ENCODE peak calls at places on chromosome 19, in eight cellular contexts. E is esophagus squamous epithelium, V is IMR-90, M is tibial nerve, Z is transverse colon, O is upper lobe of left lung, P is vagina, N is stomach. F is an unnamed sample.

GRCh38 chr19:51127032-51127431 is 2.3 kb downstream of the SIGLEC9 start:
- DNase-seq in Z (no peak), E (no peak), N (no peak), O (no peak), M (no peak), V (no peak), P (no peak), F (no peak)

GRCh38 chr19:51547397-51548212 is 16.1 kb upstream of the SIGLEC6 start:
- DNase-seq in O (no peak), P (no peak), N (no peak), M (no peak), Z (no peak), E (no peak), V (no peak), F (no peak)

GRCh38 chr19:52748336-52748950 is 13.6 kb upstream of the ZNF611 start:
- DNase-seq in Z (no peak), P (no peak), V (peak), N (no peak), E (no peak), O (no peak), M (no peak), F (peak)

GRCh38 chr19:694481-695349 is 537 bp downstream of the PRSS57 start:
- DNase-seq in P (no peak), N (no peak), O (no peak), E (no peak), M (no peak), V (no peak), Z (no peak), F (no peak)

GRCh38 chr19:46716013-46716671 is 772 bp downstream of the PRKD2 start:
- DNase-seq in P (no peak), M (no peak), O (no peak), E (no peak), Z (peak), V (no peak), N (peak), F (no peak)

GRCh38 chr19:27746691-27747380 is 1466.1 kb downstream of the UQCRFS1 start:
- DNase-seq in E (no peak), N (peak), O (no peak), P (peak), Z (peak), V (peak), M (no peak), F (peak)

GRCh38 chr19:23070353-23070781 is 46.5 kb upstream of the ZNF730 start:
- DNase-seq in V (peak), Z (peak), M (no peak), P (no peak), O (peak), E (no peak), N (no peak), F (peak)

GRCh38 chr19:49552749-49553148 is 24.9 kb downstream of the RCN3 start:
- DNase-seq in M (no peak), O (no peak), N (no peak), Z (no peak), P (no peak), E (no peak), V (no peak), F (no peak)

GRCh38 chr19:38307597-38307996 is 3.5 kb downstream of the C19orf33 start:
- DNase-seq in Z (no peak), E (no peak), V (no peak), O (no peak), N (no peak), M (no peak), P (no peak), F (no peak)

GRCh38 chr19:50465986-50466771 is 10.1 kb upstream of the EMC10 start:
- DNase-seq in Z (peak), M (no peak), E (no peak), V (no peak), N (peak), P (no peak), O (peak), F (no peak)

GRCh38 chr19:47891622-47891922 is 5.5 kb upstream of the SULT2A1 start:
- DNase-seq in N (no peak), V (no peak), E (no peak), O (no peak), P (no peak), Z (no peak), M (no peak), F (no peak)

GRCh38 chr19:907183-907853 is 5.7 kb downstream of the R3HDM4 start:
- DNase-seq in V (no peak), N (no peak), O (peak), P (no peak), M (no peak), E (no peak), Z (no peak), F (no peak)

GRCh38 chr19:31351212-31352193 is 2.3 kb upstream of the TSHZ3 start:
- DNase-seq in E (no peak), N (no peak), V (peak), O (no peak), P (no peak), M (no peak), Z (peak), F (peak)

GRCh38 chr19:46963093-46963734 is 56.4 kb upstream of the NPAS1 start:
- DNase-seq in P (no peak), M (no peak), O (no peak), Z (no peak), E (no peak), N (no peak), V (peak), F (no peak)

GRCh38 chr19:38168632-38169031 is 55.4 kb downstream of the DPF1 start:
- DNase-seq in P (no peak), O (no peak), M (no peak), E (no peak), N (no peak), Z (no peak), V (no peak), F (no peak)

GRCh38 chr19:1097810-1098176 is 2.6 kb upstream of the POLR2E start:
- DNase-seq in P (no peak), Z (no peak), N (no peak), V (no peak), E (no peak), M (no peak), O (peak), F (no peak)

GRCh38 chr19:47210689-47211316 is 20.2 kb downstream of the BBC3 start:
- DNase-seq in Z (peak), M (peak), V (peak), N (peak), P (no peak), E (no peak), O (peak), F (peak)

GRCh38 chr19:8321760-8322637 is 703 bp downstream of the RPS28 start:
- DNase-seq in M (no peak), O (no peak), Z (no peak), N (no peak), E (no peak), V (no peak), P (no peak), F (no peak)

GRCh38 chr19:29873024-29873800 is 61.4 kb downstream of the CCNE1 start:
- DNase-seq in V (no peak), O (peak), Z (peak), N (peak), P (no peak), M (peak), E (no peak), F (peak)

GRCh38 chr19:48489608-48490216 is 20.5 kb downstream of the CYTH2 start:
- DNase-seq in M (peak), Z (peak), E (no peak), N (peak), P (no peak), O (peak), V (peak), F (peak)

GRCh38 chr19:19064811-19065745 is 1.3 kb downstream of the SLC25A42 start:
- DNase-seq in Z (peak), N (no peak), E (no peak), V (no peak), O (no peak), M (no peak), P (no peak), F (no peak)

GRCh38 chr19:37114001-37114400 is 35.8 kb downstream of the ZNF420 start:
- DNase-seq in N (no peak), M (no peak), Z (no peak), O (no peak), E (no peak), V (no peak), P (no peak), F (no peak)

GRCh38 chr19:46972301-46972700 is 47.3 kb upstream of the NPAS1 start:
- DNase-seq in V (no peak), N (no peak), O (no peak), M (no peak), Z (no peak), P (no peak), E (no peak), F (peak)

GRCh38 chr19:28971513-28971912 is 241.4 kb downstream of the UQCRFS1 start:
- DNase-seq in N (no peak), E (no peak), M (no peak), P (no peak), V (no peak), O (no peak), Z (no peak), F (no peak)

GRCh38 chr19:3324405-3324856 is 42.0 kb upstream of the NFIC start:
- DNase-seq in P (no peak), N (peak), O (peak), Z (peak), M (peak), V (no peak), E (no peak), F (no peak)

GRCh38 chr19:38004100-38004504 is 97.1 kb downstream of the SIPA1L3 start:
- DNase-seq in P (no peak), E (no peak), V (no peak), O (no peak), N (no peak), M (no peak), Z (no peak), F (no peak)

GRCh38 chr19:3589949-3590348 is 4.7 kb downstream of the GIPC3 start:
- DNase-seq in O (no peak), P (no peak), N (no peak), V (no peak), Z (no peak), E (no peak), M (no peak), F (no peak)

GRCh38 chr19:53507523-53508442 is 30.2 kb upstream of the ZNF331 start:
- DNase-seq in P (no peak), M (no peak), O (no peak), E (no peak), N (no peak), V (peak), Z (no peak), F (no peak)

GRCh38 chr19:805600-806550 is 8.6 kb downstream of the PTBP1 start:
- DNase-seq in Z (no peak), O (no peak), E (no peak), P (no peak), N (no peak), V (no peak), M (no peak), F (no peak)

GRCh38 chr19:32469796-32470195 is 64.2 kb downstream of the DPY19L3 start:
- DNase-seq in M (no peak), P (no peak), E (no peak), Z (no peak), N (no peak), V (peak), O (no peak), F (no peak)

GRCh38 chr19:13001502-13002388 is 6.5 kb downstream of the NFIX start:
- DNase-seq in O (no peak), V (no peak), Z (peak), E (no peak), N (peak), P (no peak), M (peak), F (peak)

GRCh38 chr19:10543420-10544241 is at the start of gene ATG4D:
- DNase-seq in P (no peak), N (peak), O (peak), E (no peak), Z (peak), V (peak), M (peak), F (peak)

GRCh38 chr19:49739098-49739497 is 24.0 kb downstream of the TSKS start:
- DNase-seq in Z (no peak), O (no peak), P (no peak), N (no peak), M (no peak), E (no peak), V (no peak), F (no peak)

GRCh38 chr19:13103961-13104847 is 1.5 kb upstream of the LYL1 start:
- DNase-seq in Z (peak), N (peak), E (peak), P (peak), V (no peak), M (no peak), O (peak), F (peak)

GRCh38 chr19:47414469-47414868 is 4.9 kb downstream of the MEIS3 start:
- DNase-seq in V (no peak), P (no peak), M (no peak), E (no peak), N (no peak), O (no peak), Z (no peak), F (no peak)

GRCh38 chr19:42555317-42555716 is 27.0 kb upstream of the CEACAM1 start:
- DNase-seq in P (no peak), M (no peak), N (no peak), O (peak), Z (no peak), V (no peak), E (no peak), F (no peak)

GRCh38 chr19:21468791-21469190 is 36.6 kb upstream of the ZNF429 start:
- DNase-seq in E (no peak), O (no peak), P (no peak), V (no peak), N (no peak), M (no peak), Z (no peak), F (no peak)

GRCh38 chr19:4043410-4043809 is 23.3 kb downstream of the ZBTB7A start:
- DNase-seq in M (no peak), P (no peak), O (no peak), Z (no peak), E (no peak), V (no peak), N (no peak), F (no peak)

GRCh38 chr19:7292950-7293794 is 1.0 kb downstream of the INSR start:
- DNase-seq in V (no peak), O (peak), N (peak), Z (peak), E (no peak), M (no peak), P (no peak), F (peak)

GRCh38 chr19:45037393-45038169 is 1.3 kb upstream of the CLASRP start:
- DNase-seq in O (no peak), M (no peak), E (no peak), Z (no peak), N (no peak), P (no peak), V (no peak), F (no peak)
- TF ChIP-seq POLR2A in O (no peak), M (no peak), E (no peak), Z (no peak), N (no peak), P (no peak), V (no peak), F (no peak)

GRCh38 chr19:2184422-2185012 is 20.8 kb downstream of the DOT1L start:
- DNase-seq in Z (no peak), N (no peak), M (no peak), P (no peak), V (no peak), O (no peak), E (no peak), F (no peak)

GRCh38 chr19:2186071-2186846 is 22.5 kb downstream of the DOT1L start:
- DNase-seq in O (peak), M (peak), P (no peak), V (peak), Z (peak), E (no peak), N (peak), F (peak)

GRCh38 chr19:2188708-2189385 is 25.1 kb downstream of the DOT1L start:
- DNase-seq in N (no peak), M (no peak), E (no peak), O (no peak), V (peak), P (no peak), Z (no peak), F (no peak)

GRCh38 chr19:2187164-2187563 is 23.4 kb downstream of the DOT1L start:
- DNase-seq in N (no peak), O (no peak), V (no peak), M (no peak), P (no peak), Z (no peak), E (no peak), F (no peak)

DNA sequence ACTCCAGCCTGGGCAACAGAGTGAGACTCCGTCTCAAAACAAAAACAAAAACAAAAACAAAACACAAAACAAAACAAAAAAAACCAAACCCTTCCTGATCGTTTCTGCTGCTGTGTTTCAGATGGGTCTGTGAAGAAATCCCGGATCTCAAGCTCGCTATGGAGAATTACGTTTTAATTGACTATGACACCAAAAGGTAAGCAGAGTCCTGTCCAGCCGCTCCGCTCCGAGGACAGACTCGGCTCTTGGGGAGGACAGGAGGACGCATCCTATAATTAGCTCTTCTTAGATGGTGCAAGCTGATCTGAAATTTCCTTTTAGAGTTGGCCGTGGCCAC is 22.0 kb downstream of the DOT1L start:
- DNase-seq in E (no peak), N (no peak), P (no peak), M (no peak), Z (no peak), O (no peak), V (no peak), F (no peak)
- H3K27ac ChIP-seq in E (peak), N (peak), P (peak), M (peak), Z (peak), O (peak), V (peak), F (peak)

GRCh38 chr19:6059996-6060599 is 50.2 kb downstream of the RFX2 start:
- DNase-seq in N (no peak), Z (peak), P (peak), M (no peak), E (no peak), O (no peak), V (no peak), F (peak)
- TF ChIP-seq POLR2A in N (no peak), Z (no peak), P (no peak), M (no peak), E (no peak), O (no peak), V (no peak), F (no peak)

DNA sequence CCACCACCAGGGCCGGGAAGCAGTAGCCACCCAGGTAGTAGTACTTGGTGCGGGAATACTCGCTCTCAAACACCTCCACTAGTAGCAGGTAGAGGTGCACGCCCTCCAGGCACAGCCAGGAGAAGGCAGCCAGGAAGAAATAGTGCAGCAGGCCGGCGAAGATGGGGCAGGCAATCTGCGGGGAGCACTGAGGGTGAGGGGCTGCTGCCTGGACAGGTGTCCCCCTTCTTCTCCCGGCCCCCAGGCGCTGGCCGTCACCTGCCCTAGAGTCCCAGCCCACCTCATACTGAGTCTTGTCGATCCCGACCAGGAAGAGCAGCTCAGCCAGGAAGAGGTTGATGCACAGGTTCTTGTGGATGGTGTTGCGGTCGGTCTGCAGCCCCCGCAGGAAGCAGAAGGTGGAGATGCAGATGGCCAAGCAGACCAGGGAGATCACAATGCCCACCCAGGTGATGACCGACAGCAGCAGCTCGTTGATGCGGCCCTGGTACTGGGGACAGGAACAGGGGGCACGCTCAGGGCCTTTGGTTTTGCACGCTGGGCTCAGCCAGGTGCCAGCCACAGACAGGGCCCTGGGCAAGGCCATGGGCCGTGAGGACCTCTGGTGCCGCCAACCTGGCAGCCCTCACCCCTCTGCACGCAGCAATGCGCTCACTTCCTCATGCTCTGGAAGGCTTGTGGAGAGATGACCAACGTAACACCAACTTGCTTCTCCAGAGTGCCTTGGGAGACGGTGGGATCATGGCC is 20.8 kb upstream of the ASF1B start:
- DNase-seq in E (no peak), V (no peak), N (no peak), M (no peak), P (no peak), Z (no peak), O (no peak), F (no peak)
- H3K27ac ChIP-seq in E (no peak), V (no peak), N (no peak), M (no peak), P (no peak), Z (no peak), O (no peak), F (no peak)

DNA sequence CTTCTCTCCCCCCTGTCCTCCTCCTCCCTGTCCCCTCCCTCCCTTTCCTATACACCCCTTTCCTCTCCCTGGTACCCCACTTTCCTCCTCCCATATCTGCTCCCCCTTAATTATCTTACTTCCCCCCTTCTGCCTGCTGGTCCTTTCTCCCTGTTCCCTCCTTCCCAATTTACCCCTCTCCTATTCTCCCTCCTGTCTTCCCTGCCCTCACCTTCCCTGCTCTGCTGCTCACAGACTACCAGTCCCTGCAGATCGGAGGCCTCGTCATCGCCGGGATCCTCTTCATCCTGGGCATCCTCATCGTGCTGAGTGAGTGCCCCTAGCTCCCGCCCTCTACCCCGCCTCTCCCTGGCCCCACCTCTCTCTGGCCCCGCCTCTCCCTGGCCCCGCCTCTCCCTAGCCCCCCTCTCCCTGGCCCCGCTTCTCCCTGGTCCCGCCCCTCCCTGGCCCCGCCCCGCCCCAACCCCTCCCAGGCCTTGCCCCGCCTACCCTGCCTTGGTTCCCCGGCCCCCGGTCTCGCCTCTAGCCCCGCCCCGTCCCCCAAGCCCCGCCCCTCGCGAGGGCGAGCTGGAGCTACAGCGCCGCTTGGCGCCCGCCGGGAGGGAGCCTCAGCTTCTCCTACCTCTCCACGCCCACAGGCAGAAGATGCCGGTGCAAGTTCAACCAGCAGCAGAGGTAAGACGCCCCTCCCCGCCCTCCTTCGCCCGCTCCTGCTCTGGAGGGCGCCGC is 2.0 kb upstream of the FXYD7 start:
- DNase-seq in Z (peak), E (peak), P (peak), V (peak), M (peak), N (peak), O (peak), F (peak)
- TF ChIP-seq POLR2A in Z (peak), E (no peak), P (peak), V (no peak), M (peak), N (no peak), O (no peak), F (peak)

GRCh38 chr19:40713939-40714338 is 2.7 kb downstream of the COQ8B start:
- DNase-seq in N (no peak), P (no peak), V (no peak), E (no peak), O (no peak), Z (no peak), M (no peak), F (no peak)
- H3K27ac ChIP-seq in N (peak), P (peak), V (peak), E (peak), O (peak), Z (peak), M (peak), F (peak)